ENCODE peak calls at places on chromosome 1, in four cellular contexts. B, D, O and K are unnamed samples.

GRCh38 chr1:42335050-42335808 is at the start of gene FOXJ3:
- DNase-seq in O (peak), B (peak), D (peak), K (peak)

GRCh38 chr1:196160066-196160795 is 448.0 kb downstream of the KCNT2 start:
- DNase-seq in B (no peak), O (peak), D (no peak), K (peak)

GRCh38 chr1:209790286-209791193 is 6.2 kb upstream of the C1orf74 start:
- DNase-seq in D (no peak), O (no peak), B (no peak), K (no peak)

GRCh38 chr1:38026592-38027200 is 14.2 kb downstream of the UTP11 start:
- DNase-seq in B (no peak), O (peak), D (no peak), K (no peak)

GRCh38 chr1:109634771-109635750 is 15.4 kb downstream of the AMPD2 start:
- DNase-seq in B (no peak), D (no peak), O (no peak), K (no peak)

GRCh38 chr1:169484107-169484506 is 1.6 kb downstream of the SLC19A2 start:
- DNase-seq in D (no peak), O (peak), B (no peak), K (no peak)

GRCh38 chr1:63984257-63984626 is 210.4 kb downstream of the ROR1 start:
- DNase-seq in O (no peak), D (no peak), B (no peak), K (no peak)

GRCh38 chr1:89831462-89832113 is 10.8 kb downstream of the LRRC8D start:
- DNase-seq in D (no peak), O (no peak), B (no peak), K (no peak)

GRCh38 chr1:233791750-233792149 is 112.7 kb upstream of the SLC35F3 start:
- DNase-seq in B (no peak), D (no peak), O (no peak), K (no peak)

GRCh38 chr1:180743868-180744267 is 112.0 kb downstream of the XPR1 start:
- DNase-seq in D (no peak), B (no peak), O (no peak), K (no peak)

GRCh38 chr1:58573705-58574591 is 3.1 kb downstream of the TACSTD2 start:
- DNase-seq in D (no peak), B (no peak), O (peak), K (peak)

GRCh38 chr1:26537951-26538352 is 8.4 kb downstream of the RPS6KA1 start:
- DNase-seq in B (peak), O (no peak), D (no peak), K (no peak)

GRCh38 chr1:93434987-93435386 is 12.9 kb upstream of the FNBP1L start:
- DNase-seq in O (no peak), B (no peak), D (no peak), K (no peak)

GRCh38 chr1:3348196-3348865 is 106.1 kb upstream of the ARHGEF16 start:
- DNase-seq in O (no peak), B (no peak), D (no peak), K (no peak)
- H3K27ac ChIP-seq in O (no peak), B (peak), D (no peak), K (no peak)

GRCh38 chr1:15107897-15108296 is 45.6 kb upstream of the TMEM51 start:
- DNase-seq in B (no peak), D (no peak), O (no peak), K (no peak)

GRCh38 chr1:15110867-15111230 is 42.7 kb upstream of the TMEM51 start:
- DNase-seq in O (no peak), D (no peak), B (no peak), K (no peak)

GRCh38 chr1:15111597-15111996 is 42.0 kb upstream of the TMEM51 start:
- DNase-seq in D (no peak), O (no peak), B (no peak), K (no peak)

GRCh38 chr1:15107052-15107687 is 46.4 kb upstream of the TMEM51 start:
- DNase-seq in O (no peak), B (no peak), D (no peak), K (no peak)

DNA sequence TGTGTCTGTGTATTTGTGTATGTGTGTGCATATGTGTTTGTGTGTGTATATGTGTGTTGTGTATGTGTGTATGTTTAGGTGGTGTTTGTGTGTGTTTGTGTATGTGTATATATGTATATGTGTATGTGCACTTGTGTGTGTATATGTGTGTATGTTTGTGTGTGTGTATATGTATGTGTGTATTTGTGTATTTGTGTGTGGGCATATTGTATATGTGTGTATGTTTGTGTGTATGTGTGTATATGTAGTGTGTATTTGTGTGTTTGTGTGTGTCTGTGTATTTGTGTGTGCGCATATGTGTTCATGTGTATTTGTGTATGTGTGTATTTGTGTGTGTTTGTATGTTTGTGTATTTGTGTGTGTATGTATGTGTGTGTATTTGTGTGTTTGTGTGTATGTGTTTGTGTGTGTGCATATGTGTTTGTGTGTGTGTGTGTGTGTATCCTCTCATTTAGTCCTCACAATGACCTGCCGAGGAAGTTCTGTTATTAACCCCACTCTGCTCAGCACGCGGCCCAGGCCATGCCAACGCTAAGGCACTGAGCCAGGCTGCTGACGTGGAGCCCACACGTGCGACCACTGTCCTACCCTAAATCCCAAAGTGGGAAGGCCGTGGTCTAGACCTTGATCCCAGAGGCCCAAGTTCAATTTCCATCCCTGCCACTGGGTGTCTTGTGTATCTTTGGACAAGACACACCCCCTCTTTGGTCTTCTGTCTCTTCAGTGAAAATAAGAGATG is 43.2 kb upstream of the TMEM51 start:
- DNase-seq in D (no peak), B (no peak), O (no peak), K (no peak)
- H3K27ac ChIP-seq in D (no peak), B (no peak), O (no peak), K (no peak)

GRCh38 chr1:202162418-202163280 is 2.2 kb upstream of the PTPN7 start:
- DNase-seq in B (no peak), O (no peak), D (no peak), K (no peak)
- H3K27ac ChIP-seq in B (no peak), O (no peak), D (peak), K (no peak)

GRCh38 chr1:158248771-158249170 is 5.5 kb upstream of the CD1A start:
- DNase-seq in B (no peak), D (no peak), O (no peak), K (no peak)

GRCh38 chr1:158246650-158247049 is 7.6 kb upstream of the CD1A start:
- DNase-seq in D (no peak), B (no peak), O (peak), K (no peak)

GRCh38 chr1:158249646-158250045 is 4.6 kb upstream of the CD1A start:
- DNase-seq in B (no peak), D (no peak), O (no peak), K (no peak)

GRCh38 chr1:158251160-158251559 is 3.1 kb upstream of the CD1A start:
- DNase-seq in B (no peak), O (no peak), D (no peak), K (no peak)

DNA sequence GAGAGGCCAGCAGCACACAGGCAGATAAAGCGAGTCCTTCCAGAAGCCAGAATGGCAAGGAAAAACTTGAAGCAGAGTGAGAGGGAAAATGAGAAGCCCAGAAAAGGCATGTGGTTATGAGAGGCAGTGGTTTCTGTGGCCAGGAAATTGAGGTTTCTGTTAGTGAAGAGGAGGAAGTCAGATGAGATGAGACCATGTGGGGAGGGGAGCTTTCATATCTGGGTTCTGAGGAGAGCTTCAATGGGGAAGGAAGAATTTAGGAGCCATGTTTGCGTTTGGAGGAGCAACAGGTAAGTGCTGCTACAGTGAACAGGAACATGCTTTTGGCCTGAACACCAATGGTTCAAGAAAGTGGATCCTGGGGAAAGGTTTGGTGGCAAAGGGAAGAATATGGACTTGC is 6.1 kb upstream of the CD1A start:
- DNase-seq in D (peak), B (no peak), O (no peak), K (no peak)
- H3K27ac ChIP-seq in D (no peak), B (no peak), O (no peak), K (no peak)

GRCh38 chr1:154488942-154489341 is 13.1 kb upstream of the TDRD10 start:
- DNase-seq in O (no peak), D (no peak), B (no peak), K (no peak)

GRCh38 chr1:154485106-154485505 is 16.9 kb upstream of the TDRD10 start:
- DNase-seq in D (no peak), O (no peak), B (peak), K (no peak)

GRCh38 chr1:154489863-154490262 is 12.2 kb upstream of the TDRD10 start:
- DNase-seq in D (no peak), B (no peak), O (no peak), K (no peak)

GRCh38 chr1:154483941-154484803 is 17.8 kb upstream of the TDRD10 start:
- DNase-seq in B (no peak), O (peak), D (no peak), K (peak)

GRCh38 chr1:154485905-154486304 is 16.1 kb upstream of the TDRD10 start:
- DNase-seq in B (no peak), D (no peak), O (no peak), K (no peak)
- H3K27ac ChIP-seq in B (no peak), D (no peak), O (no peak), K (no peak)

DNA sequence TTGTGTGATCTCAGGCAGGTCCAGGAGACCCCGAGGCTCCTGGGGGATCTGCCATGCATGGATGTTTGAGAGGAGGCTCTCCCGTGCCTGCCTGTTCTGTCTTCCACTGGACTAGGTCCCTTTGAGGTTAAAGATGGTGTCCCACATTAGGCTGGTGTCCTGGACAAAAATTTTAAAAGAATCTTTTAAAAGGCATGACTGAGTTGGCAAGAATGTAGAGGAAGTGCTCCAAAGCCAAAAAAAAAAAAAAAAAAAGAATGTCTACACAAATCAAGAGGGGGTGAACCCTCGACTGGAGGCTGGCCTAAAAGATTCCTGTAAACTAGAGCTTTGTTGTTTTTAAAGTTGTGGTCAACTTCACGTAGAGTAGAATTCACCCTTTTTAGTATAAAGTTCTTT is 36.4 kb upstream of the PADI1 start:
- DNase-seq in O (peak), D (no peak), B (no peak), K (no peak)
- H3K27ac ChIP-seq in O (no peak), D (no peak), B (no peak), K (peak)

GRCh38 chr1:183497218-183497617 is 24.9 kb downstream of the SMG7 start:
- DNase-seq in B (no peak), O (no peak), D (no peak), K (no peak)

GRCh38 chr1:183498342-183498991 is 26.2 kb downstream of the SMG7 start:
- DNase-seq in D (no peak), B (no peak), O (no peak), K (no peak)

GRCh38 chr1:183495420-183495819 is 23.1 kb downstream of the SMG7 start:
- DNase-seq in D (no peak), B (no peak), O (no peak), K (no peak)

GRCh38 chr1:183490932-183491331 is 18.6 kb downstream of the SMG7 start:
- DNase-seq in O (no peak), D (no peak), B (no peak), K (no peak)

DNA sequence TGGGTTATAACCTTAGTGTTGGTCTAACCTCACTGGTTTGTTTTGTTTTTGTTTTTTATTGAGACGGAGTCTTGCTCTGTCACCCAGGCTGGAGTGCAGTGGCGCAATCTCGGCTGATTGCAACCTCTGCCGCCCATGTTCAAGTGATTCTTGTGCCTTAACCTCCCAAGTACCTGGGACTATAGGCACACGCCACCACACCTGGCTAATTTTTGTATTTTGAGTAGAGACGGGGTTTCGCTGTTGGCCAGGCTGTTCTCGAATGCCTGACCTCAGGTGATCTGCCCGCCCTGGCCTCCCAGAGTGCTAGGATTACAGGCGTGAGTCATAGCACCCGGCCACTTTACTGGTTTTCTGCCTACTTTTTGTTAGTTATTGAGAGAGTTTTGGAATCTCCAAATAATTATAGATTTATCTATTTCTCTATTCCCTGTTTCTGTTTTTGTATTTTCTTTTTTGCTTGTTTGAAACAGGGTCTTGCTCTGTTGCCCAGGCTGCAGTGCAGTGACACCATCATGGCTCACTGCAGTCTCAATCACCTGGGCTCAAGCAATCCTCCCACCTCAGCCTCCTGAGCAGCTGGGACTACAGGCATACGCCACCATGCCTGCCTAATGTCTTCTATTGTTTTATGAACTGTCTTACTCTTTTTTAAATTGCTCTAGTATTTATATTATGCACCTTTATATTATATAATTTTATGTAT is 21.4 kb downstream of the SMG7 start:
- DNase-seq in O (no peak), B (no peak), D (no peak), K (no peak)
- H3K27ac ChIP-seq in O (no peak), B (no peak), D (no peak), K (no peak)